ENCODE peak calls at places on chromosomes 1 and 21, in four cellular contexts. F is K562, L is HCT116, X is HepG2. B is an unnamed sample.

GRCh38 chr1:18234790-18235242 is 127.2 kb downstream of the IGSF21 start:
- DNase-seq in X (peak; percentile 51), F (peak; percentile 85), L (peak; percentile 73), B (no peak)

GRCh38 chr1:170663011-170663410 is 920 bp upstream of the PRRX1 start:
- DNase-seq in F (no peak), L (no peak), X (no peak), B (no peak)

GRCh38 chr1:66552829-66553228 is 18.9 kb downstream of the SGIP1 start:
- DNase-seq in F (no peak), L (no peak), X (no peak), B (no peak)

GRCh38 chr1:205832326-205832751 is 17.6 kb downstream of the PM20D1 start:
- DNase-seq in X (no peak), F (peak; percentile 41), L (no peak), B (no peak)

GRCh38 chr1:96987186-96987703 is 265.7 kb downstream of the PTBP2 start:
- DNase-seq in F (no peak), X (no peak), L (no peak), B (no peak)

GRCh38 chr1:33735624-33736023 is 128.3 kb upstream of the HMGB4 start:
- DNase-seq in F (no peak), X (no peak), L (peak; percentile 1), B (no peak)

GRCh38 chr1:227728892-227729143 is 6.3 kb downstream of the JMJD4 start:
- DNase-seq in L (no peak), F (peak; percentile 32), X (no peak), B (no peak)

GRCh38 chr1:6423321-6423999 is 1.1 kb upstream of the ESPN start:
- DNase-seq in F (peak; percentile 86), L (peak; percentile 80), X (no peak), B (no peak)

GRCh38 chr1:45667321-45668111 is 18.8 kb downstream of the GPBP1L1 start:
- DNase-seq in F (no peak), X (no peak), L (no peak), B (no peak)

GRCh38 chr1:60388092-60388987 is 314.8 kb upstream of the C1orf87 start:
- DNase-seq in X (no peak), L (no peak), F (no peak), B (no peak)

GRCh38 chr1:47995306-47996050 is 1.7 kb downstream of the TRABD2B start:
- DNase-seq in L (no peak), F (no peak), X (no peak), B (no peak)

GRCh38 chr21:45994086-45994661 is 12.6 kb downstream of the COL6A1 start:
- DNase-seq in F (no peak), L (no peak), X (no peak), B (no peak)

DNA sequence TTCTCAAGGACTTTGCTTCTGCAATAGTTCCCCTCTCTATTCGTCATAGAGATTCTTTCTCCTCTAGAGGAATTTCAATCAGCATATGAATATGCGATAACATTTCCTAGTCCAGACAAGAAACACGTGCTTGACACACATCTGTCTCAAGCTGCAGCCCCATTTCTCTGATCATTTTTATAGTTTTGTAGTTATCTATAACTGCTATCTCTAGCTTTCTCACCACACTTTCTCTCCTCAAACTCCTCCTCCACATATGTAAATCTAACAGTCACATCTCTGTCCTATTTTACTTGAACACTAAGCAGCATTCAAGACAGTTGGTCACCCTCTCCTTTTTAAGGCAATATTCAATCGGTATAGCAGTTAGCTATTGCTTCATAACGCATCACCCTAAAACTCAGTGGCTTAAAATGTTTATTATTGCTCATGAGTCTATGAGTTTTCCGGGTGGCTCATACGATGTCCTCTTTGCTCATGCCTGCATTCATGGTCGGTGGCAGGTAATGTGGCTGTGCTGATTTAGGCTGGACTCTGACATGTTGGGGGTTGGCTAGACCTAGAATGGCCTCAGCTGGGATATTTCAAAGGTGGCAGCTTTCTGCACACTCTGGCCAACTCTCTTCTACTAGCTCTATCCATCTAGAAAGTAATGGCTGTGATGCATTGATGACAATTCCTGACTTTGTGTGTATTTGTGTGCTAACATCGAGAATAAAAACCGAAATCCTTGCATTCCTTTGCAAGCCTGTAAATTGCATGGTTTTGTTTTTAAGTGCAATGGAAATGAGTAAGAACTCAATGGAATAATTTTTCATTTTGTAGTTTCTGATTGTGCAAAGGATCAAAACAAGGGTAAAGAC is 20.6 kb downstream of the ATP6V1G3 start:
- DNase-seq in L (no peak), F (no peak), X (no peak), B (no peak)
- TF ChIP-seq TCF7L2 in L (no peak), F (no peak), X (no peak), B (no peak)

DNA sequence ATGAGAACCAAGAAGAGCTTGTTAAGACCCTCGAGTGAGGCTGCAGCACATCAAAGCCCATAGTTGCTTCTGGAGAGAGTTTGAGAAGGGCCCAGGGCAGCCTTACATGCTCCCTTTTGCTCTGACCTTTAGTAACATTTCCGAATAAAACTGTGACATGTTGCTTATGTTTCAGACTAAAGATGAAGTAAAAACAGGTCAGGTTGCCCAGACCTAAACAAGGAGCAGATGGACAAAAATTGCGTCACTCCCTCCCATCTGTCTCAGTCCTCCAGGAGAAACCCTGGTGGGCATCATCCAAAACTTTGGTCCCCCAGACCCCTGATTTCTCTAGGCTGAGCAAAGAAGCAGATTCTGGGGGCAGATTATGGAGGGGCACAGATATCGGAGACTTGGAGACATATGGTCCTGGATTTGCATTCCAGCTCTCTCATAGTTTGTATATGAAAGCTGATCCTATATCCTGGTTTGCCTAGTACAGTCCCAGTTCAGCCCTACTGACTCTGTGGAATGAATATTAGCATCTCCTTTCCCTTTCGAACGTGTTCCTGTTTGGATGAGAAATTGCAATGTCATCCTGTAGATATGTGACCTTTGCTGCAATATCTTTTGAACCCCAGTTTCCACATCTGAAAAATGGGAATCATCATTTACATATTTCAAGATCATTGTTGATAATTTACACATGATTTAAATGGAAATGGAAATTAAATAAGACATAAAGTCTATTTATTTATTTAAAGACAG is 304.9 kb upstream of the USP24 start:
- DNase-seq in F (no peak), X (no peak), L (no peak), B (no peak)
- H3K27ac ChIP-seq in F (no peak overlapping the region), X (no peak overlapping the region), L (no peak overlapping the region), B (peak overlapping the region; percentile 12)

GRCh38 chr1:38053416-38054091 is 7.0 kb upstream of the POU3F1 start:
- DNase-seq in F (no peak), X (no peak), L (no peak), B (no peak)
- H3K4me1 ChIP-seq in F (peaks cover 7% of the 10 kb centered on the region), X (peaks cover 10% of the 10 kb centered on the region), L (peaks cover 7% of the 10 kb centered on the region), B (no peaks in the 10 kb centered on the region)

DNA sequence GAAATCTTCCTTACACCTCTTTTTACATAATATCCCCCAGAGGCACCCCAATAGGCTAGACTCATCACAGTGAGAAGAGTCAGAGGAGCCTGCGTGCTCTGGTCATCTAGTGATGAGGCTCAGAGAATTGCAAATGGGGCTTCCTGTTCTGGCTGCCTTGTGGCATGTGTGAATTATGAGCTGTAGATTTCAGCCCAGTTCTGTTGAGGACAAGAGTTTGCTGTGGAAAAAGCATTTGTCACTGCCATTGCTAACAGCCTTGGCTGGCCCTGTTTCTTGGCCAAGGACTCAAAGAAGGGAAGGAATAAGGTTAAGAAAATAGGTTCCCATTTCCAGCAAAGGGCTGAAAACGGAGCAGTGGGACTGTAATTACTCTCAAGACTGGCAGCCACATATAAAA is 30.7 kb downstream of the MRAP start:
- DNase-seq in L (no peak), X (no peak), F (no peak), B (no peak)
- TF ChIP-seq TCF7L2 in L (no peak), X (no peak), F (no peak), B (no peak)

GRCh38 chr1:235128453-235129328 is at the start of gene TOMM20:
- DNase-seq in L (peak; percentile 96), F (peak; percentile 98), X (peak; percentile 97), B (peak; percentile 94)

GRCh38 chr1:235127774-235128452 is 724 bp downstream of the TOMM20 start:
- DNase-seq in X (no peak), F (no peak), L (no peak), B (no peak)

GRCh38 chr1:235129774-235130570 is 1.3 kb upstream of the TOMM20 start:
- DNase-seq in F (no peak), L (no peak), X (peak; percentile 71), B (no peak)

GRCh38 chr1:235124665-235125064 is 4.0 kb downstream of the TOMM20 start:
- DNase-seq in F (no peak), L (no peak), X (no peak), B (no peak)

DNA sequence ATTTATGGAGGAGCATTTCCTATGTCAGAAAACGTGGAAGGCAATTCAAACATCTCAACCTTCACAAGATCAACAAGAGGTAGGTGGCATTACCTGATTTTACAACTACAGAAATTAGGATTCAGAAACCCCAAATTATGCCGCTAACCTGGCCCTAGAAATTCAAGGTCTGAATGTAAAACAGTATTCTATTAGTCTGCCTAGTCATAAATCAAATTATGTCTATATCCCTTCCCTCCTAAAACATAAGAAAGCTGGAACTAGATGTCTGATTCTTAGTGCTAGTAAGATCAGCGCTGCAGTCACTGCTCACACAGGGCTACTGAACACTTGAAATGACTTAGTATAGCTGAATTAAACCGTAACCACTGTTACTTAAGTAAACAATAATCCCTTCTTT is 1.4 kb downstream of the TOMM20 start:
- DNase-seq in L (no peak), X (no peak), F (no peak), B (no peak)
- H3K27ac ChIP-seq in L (no peak overlapping the region), X (peak overlapping the region; percentile 94), F (peak overlapping the region; percentile 98), B (peak overlapping the region; percentile 97)

GRCh38 chr1:204447220-204447619 is 35.6 kb upstream of the PPP1R15B start:
- DNase-seq in X (no peak), L (no peak), F (no peak), B (no peak)

GRCh38 chr1:204449631-204450280 is 38.1 kb upstream of the PPP1R15B start:
- DNase-seq in X (no peak), L (no peak), F (no peak), B (no peak)

GRCh38 chr1:204448991-204449390 is 37.4 kb upstream of the PPP1R15B start:
- DNase-seq in X (no peak), F (no peak), L (no peak), B (no peak)

GRCh38 chr1:204447736-204448135 is 36.1 kb upstream of the PPP1R15B start:
- DNase-seq in X (no peak), L (no peak), F (no peak), B (no peak)

GRCh38 chr1:204448321-204448964 is 36.8 kb upstream of the PPP1R15B start:
- DNase-seq in X (no peak), L (peak; percentile 42), F (no peak), B (no peak)
- H3K4me1 ChIP-seq in X (peaks cover 12% of the 10 kb centered on the region), L (peaks cover 45% of the 10 kb centered on the region), F (peaks cover 4% of the 10 kb centered on the region), B (peaks cover 3% of the 10 kb centered on the region)